ENCODE peak calls at places on chromosomes 16 and 17, in seven cellular contexts. W is astrocyte of the spinal cord; Q is activated CD8-positive, alpha-beta T cell treated with anti-CD3 and anti-CD28 coated beads for 36 hours; T is tibial nerve; X is GM23338; R is ovary; P is MCF 10A. B is an unnamed sample.
A peak's percentile ranks its signal among the peaks of the same experiment; 100 is the strongest.

GRCh38 chr16:48824271-48824670 is 214.3 kb upstream of the N4BP1 start:
- DNase-seq in W (no peak), Q (no peak), T (no peak), X (no peak), R (no peak), P (peak; percentile 16), B (no peak)

GRCh38 chr16:19130852-19131808 is 17.4 kb downstream of the ITPRIPL2 start:
- DNase-seq in W (peak; percentile 77), Q (no peak), T (no peak), X (peak; percentile 53), R (no peak), P (peak; percentile 69), B (no peak)

GRCh38 chr17:74972107-74972972 is at the start of gene HID1:
- DNase-seq in W (no peak), Q (peak; percentile 81), T (no peak), X (peak; percentile 89), R (peak; percentile 71), P (no peak), B (peak; percentile 69)

GRCh38 chr17:37488607-37489196 is 989 bp upstream of the DUSP14 start:
- DNase-seq in W (peak; percentile 94), Q (peak; percentile 74), T (peak; percentile 38), X (peak; percentile 90), R (peak; percentile 79), P (peak; percentile 98), B (no peak)

GRCh38 chr17:64070213-64070612 is 49.8 kb upstream of the ICAM2 start:
- DNase-seq in W (no peak), Q (no peak), T (no peak), X (no peak), R (no peak), P (no peak), B (no peak)

GRCh38 chr17:67059372-67059771 is 15.0 kb downstream of the CACNG1 start:
- DNase-seq in W (no peak), Q (no peak), T (no peak), X (no peak), R (no peak), P (no peak), B (no peak)

GRCh38 chr17:80990921-80991644 is 558 bp upstream of the CHMP6 start:
- DNase-seq in W (no peak), Q (peak; percentile 28), T (no peak), X (no peak), R (peak; percentile 27), P (no peak), B (no peak)

GRCh38 chr17:66850692-66851091 is 15.8 kb downstream of the CACNG5 start:
- DNase-seq in W (no peak), Q (no peak), T (no peak), X (no peak), R (no peak), P (no peak), B (no peak)

GRCh38 chr16:67163164-67163902 is 1.2 kb upstream of the HSF4 start:
- DNase-seq in W (peak; percentile 36), Q (peak; percentile 61), T (no peak), X (peak; percentile 65), R (peak; percentile 76), P (no peak), B (no peak)

GRCh38 chr16:5007256-5007655 is 26.5 kb downstream of the NAGPA start:
- DNase-seq in W (no peak), Q (no peak), T (no peak), X (no peak), R (no peak), P (no peak), B (no peak)

GRCh38 chr16:67423634-67424575 is 7.0 kb upstream of the HSD11B2 start:
- DNase-seq in W (no peak), Q (no peak), T (no peak), X (peak; percentile 72), R (no peak), P (no peak), B (no peak)

GRCh38 chr16:88521674-88522073 is 48.5 kb upstream of the ZC3H18 start:
- DNase-seq in W (no peak), Q (no peak), T (no peak), X (no peak), R (no peak), P (no peak), B (no peak)

GRCh38 chr17:77708936-77709335 is 249.6 kb upstream of the TNRC6C start:
- DNase-seq in W (no peak), Q (no peak), T (no peak), X (no peak), R (no peak), P (no peak), B (no peak)

GRCh38 chr17:78020717-78021108 is 62.2 kb downstream of the TNRC6C start:
- DNase-seq in W (no peak), Q (no peak), T (no peak), X (no peak), R (no peak), P (no peak), B (no peak)

GRCh38 chr17:66373944-66374817 is 71.8 kb downstream of the PRKCA start:
- DNase-seq in W (no peak), Q (peak; percentile 77), T (no peak), X (peak; percentile 21), R (no peak), P (no peak), B (no peak)

GRCh38 chr16:1772362-1772907 is at the start of gene EME2:
- DNase-seq in W (no peak), Q (peak; percentile 76), T (no peak), X (no peak), R (no peak), P (no peak), B (peak; percentile 31)

GRCh38 chr16:25224731-25225319 is 8.1 kb downstream of the AQP8 start:
- DNase-seq in W (no peak), Q (no peak), T (no peak), X (no peak), R (no peak), P (no peak), B (no peak)

GRCh38 chr16:49213594-49213993 is 68.0 kb downstream of the CBLN1 start:
- DNase-seq in W (no peak), Q (no peak), T (no peak), X (peak; percentile 54), R (no peak), P (no peak), B (no peak)

GRCh38 chr16:86593913-86594312 is 15.6 kb downstream of the FOXL1 start:
- DNase-seq in W (no peak), Q (no peak), T (no peak), X (no peak), R (no peak), P (no peak), B (no peak)

GRCh38 chr16:85422374-85423185 is 190.5 kb upstream of the GSE1 start:
- DNase-seq in W (no peak), Q (peak; percentile 1), T (no peak), X (peak; percentile 75), R (peak; percentile 32), P (no peak), B (peak; percentile 9)

GRCh38 chr16:50539822-50540710 is 8.1 kb upstream of the NKD1 start:
- DNase-seq in W (no peak), Q (no peak), T (no peak), X (peak; percentile 55), R (no peak), P (peak; percentile 20), B (no peak)

GRCh38 chr17:42517516-42517915 is 18.5 kb upstream of the NAGLU start:
- DNase-seq in W (peak; percentile 87), Q (peak; percentile 90), T (peak; percentile 90), X (peak; percentile 90), R (peak; percentile 92), P (peak; percentile 86), B (peak; percentile 75)
- TF ChIP-seq CTCF in W (peak; percentile 96), Q (peak; percentile 97), T (peak; percentile 94), X (peak; percentile 98), R (peak; percentile 75), P (peak; percentile 91), B (peak; percentile 64)

GRCh38 chr17:1515640-1516402 is 591 bp downstream of the INPP5K start:
- DNase-seq in W (peak; percentile 89), Q (peak; percentile 72), T (no peak), X (peak; percentile 95), R (peak; percentile 52), P (peak; percentile 87), B (peak; percentile 33)
- TF ChIP-seq CTCF in W (peak; percentile 65), Q (peak; percentile 63), T (peak; percentile 84), X (peak; percentile 79), R (no peak), P (peak; percentile 69), B (no peak)

DNA sequence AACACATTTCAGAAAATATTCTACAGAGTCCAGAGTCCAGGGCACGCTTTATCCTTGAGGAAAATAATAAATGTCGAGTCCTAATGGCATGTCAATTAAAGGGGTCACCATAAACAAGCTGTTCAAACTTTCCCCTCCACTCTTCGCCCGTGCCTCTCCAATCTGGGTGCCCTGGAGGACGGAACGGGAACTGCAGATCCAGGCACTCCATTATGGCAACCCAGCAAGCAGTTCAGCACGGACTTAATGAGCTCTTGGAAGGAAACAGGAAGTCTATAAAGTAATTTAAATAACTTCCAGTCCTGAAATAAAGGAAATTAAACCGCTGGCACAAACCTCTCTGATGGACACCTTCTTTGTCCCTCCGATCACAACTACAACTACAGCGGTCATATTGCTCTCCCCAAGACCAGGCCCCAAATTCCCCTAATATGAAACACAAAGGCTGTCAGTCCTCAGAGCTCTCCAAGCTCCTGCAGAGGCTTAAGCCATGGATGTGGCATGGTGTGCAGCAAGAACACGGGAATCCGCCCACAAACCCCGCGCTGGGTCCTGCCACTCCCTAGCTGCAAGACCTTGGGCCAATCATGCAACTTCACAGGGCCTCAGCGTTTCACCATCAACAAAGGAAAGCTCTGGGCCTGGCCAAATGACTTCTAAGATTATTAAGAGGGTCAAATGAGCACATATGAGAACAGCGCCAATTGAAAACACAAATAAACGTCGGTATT is 52.6 kb downstream of the ZFHX3 start:
- DNase-seq in W (no peak), Q (peak; percentile 24), T (no peak), X (peak; percentile 81), R (no peak), P (no peak), B (no peak)
- TF ChIP-seq CTCF in W (peak; percentile 54), Q (no peak), T (peak; percentile 10), X (peak; percentile 62), R (no peak), P (peak; percentile 26), B (no peak)

GRCh38 chr17:7971651-7972050 is 30.8 kb upstream of the GUCY2D start:
- DNase-seq in W (no peak), Q (no peak), T (no peak), X (no peak), R (no peak), P (no peak), B (no peak)

GRCh38 chr17:7969434-7969833 is 33.0 kb upstream of the GUCY2D start:
- DNase-seq in W (no peak), Q (no peak), T (no peak), X (no peak), R (no peak), P (peak; percentile 38), B (no peak)

GRCh38 chr17:7974638-7975131 is 27.7 kb upstream of the GUCY2D start:
- DNase-seq in W (no peak), Q (no peak), T (no peak), X (no peak), R (no peak), P (no peak), B (no peak)

GRCh38 chr17:7967751-7968150 is 34.7 kb upstream of the GUCY2D start:
- DNase-seq in W (no peak), Q (no peak), T (no peak), X (no peak), R (no peak), P (no peak), B (no peak)

GRCh38 chr17:7972131-7972785 is 30.2 kb upstream of the GUCY2D start:
- DNase-seq in W (no peak), Q (no peak), T (no peak), X (no peak), R (no peak), P (no peak), B (no peak)
- TF ChIP-seq CTCF in W (peak; percentile 24), Q (peak; percentile 21), T (no peak), X (no peak), R (no peak), P (no peak), B (no peak)

GRCh38 chr17:41627316-41628072 is 3.1 kb upstream of the KRT17 start:
- DNase-seq in W (no peak), Q (no peak), T (no peak), X (peak; percentile 23), R (no peak), P (no peak), B (no peak)
- TF ChIP-seq CTCF in W (no peak), Q (no peak), T (no peak), X (peak; percentile 55), R (no peak), P (no peak), B (no peak)

B was measured in activated B cell treated with CpG ODN at 0.5 μM for 24 hours.